ENCODE peak calls at places on chromosome 2, in four cellular contexts. T, N, A and P are unnamed samples.

GRCh38 chr2:170146784-170147183 is 31.2 kb upstream of the MYO3B start:
- DNase-seq in T (no peak), N (no peak), A (no peak), P (no peak)

GRCh38 chr2:183614797-183615429 is 490.7 kb downstream of the NUP35 start:
- DNase-seq in T (no peak), N (no peak), A (no peak), P (no peak)

GRCh38 chr2:10911291-10912075 is at the start of gene KCNF1:
- DNase-seq in T (no peak), N (peak; percentile 72), A (peak; percentile 61), P (peak; percentile 24)

GRCh38 chr2:30231726-30232026 is 342 bp downstream of the LBH start:
- DNase-seq in T (no peak), N (no peak), A (no peak), P (peak; percentile 69)

GRCh38 chr2:112706170-112706664 is 14.6 kb upstream of the NT5DC4 start:
- DNase-seq in T (peak; percentile 48), N (no peak), A (peak; percentile 86), P (no peak)

GRCh38 chr2:241788572-241788971 is 11.9 kb downstream of the GAL3ST2 start:
- DNase-seq in T (peak; percentile 55), N (no peak), A (peak; percentile 14), P (no peak)

GRCh38 chr2:233098615-233099014 is 38.5 kb downstream of the INPP5D start:
- DNase-seq in T (no peak), N (peak; percentile 21), A (no peak), P (no peak)

GRCh38 chr2:55824554-55825096 is 99.0 kb downstream of the EFEMP1 start:
- DNase-seq in T (no peak), N (no peak), A (no peak), P (no peak)

GRCh38 chr2:202870431-202871160 is 970 bp downstream of the ICA1L start:
- DNase-seq in T (peak; percentile 83), N (peak; percentile 78), A (peak; percentile 73), P (peak; percentile 31)

GRCh38 chr2:170365686-170366085 is 187.7 kb downstream of the MYO3B start:
- DNase-seq in T (no peak), N (no peak), A (no peak), P (no peak)

GRCh38 chr2:60385648-60386047 is 167.8 kb downstream of the BCL11A start:
- DNase-seq in T (no peak), N (peak; percentile 70), A (no peak), P (no peak)

GRCh38 chr2:101753207-101753616 is 55.7 kb downstream of the MAP4K4 start:
- DNase-seq in T (no peak), N (no peak), A (no peak), P (no peak)

GRCh38 chr2:177281400-177282021 is 17.0 kb upstream of the NFE2L2 start:
- DNase-seq in T (peak; percentile 15), N (no peak), A (peak; percentile 64), P (no peak)

GRCh38 chr2:54013996-54014395 is 43.2 kb upstream of the PSME4 start:
- DNase-seq in T (no peak), N (no peak), A (no peak), P (no peak)

GRCh38 chr2:70703900-70704549 is 64.0 kb downstream of the ADD2 start:
- DNase-seq in T (no peak), N (no peak), A (no peak), P (no peak)

GRCh38 chr2:20177556-20178403 is 47.1 kb downstream of the SDC1 start:
- DNase-seq in T (no peak), N (no peak), A (no peak), P (no peak)

GRCh38 chr2:70069049-70069448 is 18.2 kb upstream of the PCBP1 start:
- DNase-seq in T (peak; percentile 68), N (no peak), A (peak; percentile 96), P (no peak)

GRCh38 chr2:21018290-21018689 is 25.6 kb downstream of the APOB start:
- DNase-seq in T (no peak), N (no peak), A (no peak), P (no peak)

GRCh38 chr2:84478867-84479266 is 19.8 kb upstream of the SUCLG1 start:
- DNase-seq in T (no peak), N (no peak), A (no peak), P (no peak)

GRCh38 chr2:152489364-152489763 is 154.4 kb downstream of the FMNL2 start:
- DNase-seq in T (no peak), N (no peak), A (no peak), P (no peak)

GRCh38 chr2:231347081-231347480 is 48.4 kb upstream of the B3GNT7 start:
- DNase-seq in T (no peak), N (no peak), A (no peak), P (no peak)

GRCh38 chr2:154623819-154624218 is 74.7 kb upstream of the KCNJ3 start:
- DNase-seq in T (peak; percentile 14), N (peak; percentile 34), A (peak; percentile 44), P (no peak)

GRCh38 chr2:46695283-46695682 is 215.9 kb downstream of the TMEM247 start:
- DNase-seq in T (no peak), N (no peak), A (peak; percentile 72), P (no peak)

GRCh38 chr2:12861344-12861942 is 144.7 kb downstream of the TRIB2 start:
- DNase-seq in T (no peak), N (no peak), A (peak; percentile 86), P (no peak)

GRCh38 chr2:213089438-213089837 is 62.0 kb downstream of the IKZF2 start:
- DNase-seq in T (no peak), N (no peak), A (no peak), P (no peak)

GRCh38 chr2:72914226-72915075 is 2.9 kb upstream of the EMX1 start:
- DNase-seq in T (peak; percentile 17), N (no peak), A (no peak), P (no peak)

GRCh38 chr2:187552959-187553681 is 1.1 kb downstream of the TFPI start:
- DNase-seq in T (no peak), N (no peak), A (peak; percentile 87), P (no peak)

GRCh38 chr2:150041721-150042450 is 445.6 kb downstream of the RND3 start:
- DNase-seq in T (no peak), N (no peak), A (peak; percentile 76), P (no peak)

GRCh38 chr2:109376115-109376514 is 237.7 kb downstream of the SEPTIN10 start:
- DNase-seq in T (no peak), N (no peak), A (peak; percentile 15), P (no peak)

GRCh38 chr2:74834806-74835755 is 1.2 kb downstream of the HK2 start:
- DNase-seq in T (peak; percentile 89), N (peak; percentile 59), A (peak; percentile 27), P (peak; percentile 9)

GRCh38 chr2:199471443-199472057 is 13.8 kb upstream of the SATB2 start:
- DNase-seq in T (peak; percentile 44), N (no peak), A (no peak), P (no peak)

GRCh38 chr2:162029287-162029901 is 44.6 kb downstream of the DPP4 start:
- DNase-seq in T (no peak), N (peak; percentile 53), A (peak; percentile 81), P (peak; percentile 73)

GRCh38 chr2:69073928-69074575 is 61.1 kb downstream of the ANTXR1 start:
- DNase-seq in T (no peak), N (no peak), A (peak; percentile 55), P (no peak)